ENCODE peak calls at places on chromosomes 2 and 18, in seven cellular contexts. One of them, this sample, is unnamed.

GRCh38 chr2:238706163-238706562 is 141.7 kb upstream of the TWIST2 start:
- DNase-seq in memory B cell: no peak
- DNase-seq in T-cell: no peak
- DNase-seq in activated T-helper 1 cell treated with Interleukin-2 at 50 U/mL for 16 hours: no peak
- DNase-seq in RPMI7951: no peak
- DNase-seq in RWPE1: no peak
- DNase-seq in HEK293T: no peak
- DNase-seq in this sample: no peak

GRCh38 chr18:63119647-63120046 is 199.9 kb downstream of the BCL2 start:
- DNase-seq in memory B cell: no peak
- DNase-seq in T-cell: no peak
- DNase-seq in activated T-helper 1 cell treated with Interleukin-2 at 50 U/mL for 16 hours: no peak
- DNase-seq in RPMI7951: peak
- DNase-seq in RWPE1: peak
- DNase-seq in HEK293T: peak
- DNase-seq in this sample: peak

GRCh38 chr2:122622896-122623295 is 867.4 kb downstream of the TSN start:
- DNase-seq in memory B cell: no peak
- DNase-seq in T-cell: no peak
- DNase-seq in activated T-helper 1 cell treated with Interleukin-2 at 50 U/mL for 16 hours: no peak
- DNase-seq in RPMI7951: no peak
- DNase-seq in RWPE1: no peak
- DNase-seq in HEK293T: no peak
- DNase-seq in this sample: no peak

GRCh38 chr2:10256031-10256524 is 46.6 kb upstream of the HPCAL1 start:
- DNase-seq in memory B cell: no peak
- DNase-seq in T-cell: no peak
- DNase-seq in activated T-helper 1 cell treated with Interleukin-2 at 50 U/mL for 16 hours: no peak
- DNase-seq in RPMI7951: no peak
- DNase-seq in RWPE1: no peak
- DNase-seq in HEK293T: no peak
- DNase-seq in this sample: no peak

GRCh38 chr2:204967199-204967995 is 422.1 kb downstream of the PARD3B start:
- DNase-seq in memory B cell: no peak
- DNase-seq in T-cell: peak
- DNase-seq in activated T-helper 1 cell treated with Interleukin-2 at 50 U/mL for 16 hours: peak
- DNase-seq in RPMI7951: no peak
- DNase-seq in RWPE1: no peak
- DNase-seq in HEK293T: no peak
- DNase-seq in this sample: peak

GRCh38 chr2:47767880-47768609 is 14.9 kb upstream of the MSH6 start:
- DNase-seq in memory B cell: peak
- DNase-seq in T-cell: peak
- DNase-seq in activated T-helper 1 cell treated with Interleukin-2 at 50 U/mL for 16 hours: peak
- DNase-seq in RPMI7951: peak
- DNase-seq in RWPE1: peak
- DNase-seq in HEK293T: peak
- DNase-seq in this sample: peak

GRCh38 chr2:184599875-184600227 is 1.5 kb downstream of the ZNF804A start:
- DNase-seq in memory B cell: no peak
- DNase-seq in T-cell: no peak
- DNase-seq in activated T-helper 1 cell treated with Interleukin-2 at 50 U/mL for 16 hours: no peak
- DNase-seq in RPMI7951: no peak
- DNase-seq in RWPE1: no peak
- DNase-seq in HEK293T: no peak
- DNase-seq in this sample: peak

GRCh38 chr2:228556707-228557106 is 375.2 kb upstream of the SPHKAP start:
- DNase-seq in memory B cell: no peak
- DNase-seq in T-cell: no peak
- DNase-seq in activated T-helper 1 cell treated with Interleukin-2 at 50 U/mL for 16 hours: no peak
- DNase-seq in RPMI7951: peak
- DNase-seq in RWPE1: peak
- DNase-seq in HEK293T: no peak
- DNase-seq in this sample: peak

GRCh38 chr2:106147665-106148064 is 46.4 kb downstream of the UXS1 start:
- DNase-seq in memory B cell: no peak
- DNase-seq in T-cell: no peak
- DNase-seq in activated T-helper 1 cell treated with Interleukin-2 at 50 U/mL for 16 hours: no peak
- DNase-seq in RPMI7951: peak
- DNase-seq in RWPE1: no peak
- DNase-seq in HEK293T: no peak
- DNase-seq in this sample: no peak

GRCh38 chr2:40287201-40287600 is 164.7 kb downstream of the SLC8A1 start:
- DNase-seq in memory B cell: no peak
- DNase-seq in T-cell: no peak
- DNase-seq in activated T-helper 1 cell treated with Interleukin-2 at 50 U/mL for 16 hours: no peak
- DNase-seq in RPMI7951: no peak
- DNase-seq in RWPE1: no peak
- DNase-seq in HEK293T: no peak
- DNase-seq in this sample: peak

GRCh38 chr2:134231296-134231964 is 22.4 kb upstream of the MGAT5 start:
- DNase-seq in memory B cell: no peak
- DNase-seq in T-cell: no peak
- DNase-seq in activated T-helper 1 cell treated with Interleukin-2 at 50 U/mL for 16 hours: no peak
- DNase-seq in RPMI7951: peak
- DNase-seq in RWPE1: no peak
- DNase-seq in HEK293T: no peak
- DNase-seq in this sample: no peak

GRCh38 chr2:216416571-216417307 is 4.5 kb downstream of the SMARCAL1 start:
- DNase-seq in memory B cell: no peak
- DNase-seq in T-cell: no peak
- DNase-seq in activated T-helper 1 cell treated with Interleukin-2 at 50 U/mL for 16 hours: no peak
- DNase-seq in RPMI7951: no peak
- DNase-seq in RWPE1: no peak
- DNase-seq in HEK293T: no peak
- DNase-seq in this sample: no peak

GRCh38 chr2:230762317-230762896 is 49.8 kb downstream of the CAB39 start:
- DNase-seq in memory B cell: peak
- DNase-seq in T-cell: peak
- DNase-seq in activated T-helper 1 cell treated with Interleukin-2 at 50 U/mL for 16 hours: no peak
- DNase-seq in RPMI7951: peak
- DNase-seq in RWPE1: no peak
- DNase-seq in HEK293T: peak
- DNase-seq in this sample: no peak

GRCh38 chr2:25822190-25823117 is 55.8 kb downstream of the ASXL2 start:
- DNase-seq in memory B cell: peak
- DNase-seq in T-cell: peak
- DNase-seq in activated T-helper 1 cell treated with Interleukin-2 at 50 U/mL for 16 hours: peak
- DNase-seq in RPMI7951: no peak
- DNase-seq in RWPE1: no peak
- DNase-seq in HEK293T: no peak
- DNase-seq in this sample: peak

GRCh38 chr2:46275995-46276394 is 21.2 kb upstream of the EPAS1 start:
- DNase-seq in memory B cell: no peak
- DNase-seq in T-cell: peak
- DNase-seq in activated T-helper 1 cell treated with Interleukin-2 at 50 U/mL for 16 hours: no peak
- DNase-seq in RPMI7951: peak
- DNase-seq in RWPE1: no peak
- DNase-seq in HEK293T: no peak
- DNase-seq in this sample: peak

GRCh38 chr2:169983506-169983905 is 156.3 kb downstream of the UBR3 start:
- DNase-seq in memory B cell: no peak
- DNase-seq in T-cell: no peak
- DNase-seq in activated T-helper 1 cell treated with Interleukin-2 at 50 U/mL for 16 hours: no peak
- DNase-seq in RPMI7951: peak
- DNase-seq in RWPE1: no peak
- DNase-seq in HEK293T: no peak
- DNase-seq in this sample: no peak

GRCh38 chr2:23293063-23293462 is 91.9 kb upstream of the KLHL29 start:
- DNase-seq in memory B cell: no peak
- DNase-seq in T-cell: no peak
- DNase-seq in activated T-helper 1 cell treated with Interleukin-2 at 50 U/mL for 16 hours: no peak
- DNase-seq in RPMI7951: peak
- DNase-seq in RWPE1: no peak
- DNase-seq in HEK293T: no peak
- DNase-seq in this sample: peak

GRCh38 chr2:161030260-161031063 is 129.8 kb upstream of the TANK start:
- DNase-seq in memory B cell: no peak
- DNase-seq in T-cell: no peak
- DNase-seq in activated T-helper 1 cell treated with Interleukin-2 at 50 U/mL for 16 hours: no peak
- DNase-seq in RPMI7951: peak
- DNase-seq in RWPE1: peak
- DNase-seq in HEK293T: no peak
- DNase-seq in this sample: peak

GRCh38 chr2:98519156-98519555 is 74.5 kb downstream of the INPP4A start:
- DNase-seq in memory B cell: no peak
- DNase-seq in T-cell: no peak
- DNase-seq in activated T-helper 1 cell treated with Interleukin-2 at 50 U/mL for 16 hours: no peak
- DNase-seq in RPMI7951: no peak
- DNase-seq in RWPE1: no peak
- DNase-seq in HEK293T: no peak
- DNase-seq in this sample: no peak

GRCh38 chr2:224584111-224584764 is 925 bp downstream of the CUL3 start:
- DNase-seq in memory B cell: peak
- DNase-seq in T-cell: peak
- DNase-seq in activated T-helper 1 cell treated with Interleukin-2 at 50 U/mL for 16 hours: peak
- DNase-seq in RPMI7951: peak
- DNase-seq in RWPE1: peak
- DNase-seq in HEK293T: peak
- DNase-seq in this sample: peak

GRCh38 chr2:241563031-241563507 is 4.5 kb downstream of the BOK start:
- DNase-seq in memory B cell: no peak
- DNase-seq in T-cell: no peak
- DNase-seq in activated T-helper 1 cell treated with Interleukin-2 at 50 U/mL for 16 hours: no peak
- DNase-seq in RPMI7951: no peak
- DNase-seq in RWPE1: no peak
- DNase-seq in HEK293T: no peak
- DNase-seq in this sample: no peak

This sample was measured in fibroblast of lung.